ENCODE peak calls at places on chromosomes 5 and 9, in four cellular contexts. M, Q, V and X are unnamed samples.

GRCh38 chr5:96602776-96603175 is 59.4 kb upstream of the CAST start:
- DNase-seq in M (no peak), Q (no peak), V (no peak), X (no peak)

GRCh38 chr5:93800988-93801811 is 59.8 kb upstream of the POU5F2 start:
- DNase-seq in M (peak; percentile 64), Q (peak; percentile 17), V (peak; percentile 34), X (peak; percentile 19)

GRCh38 chr5:132607133-132607532 is 50.4 kb downstream of the RAD50 start:
- DNase-seq in M (no peak), Q (no peak), V (no peak), X (no peak)

GRCh38 chr9:112726428-112726827 is 8.5 kb upstream of the INIP start:
- DNase-seq in M (no peak), Q (no peak), V (no peak), X (no peak)

GRCh38 chr5:115375922-115376321 is 79.5 kb upstream of the CCDC112 start:
- DNase-seq in M (peak; percentile 47), Q (no peak), V (peak; percentile 42), X (no peak)

GRCh38 chr5:159935946-159936345 is 19.7 kb downstream of the ADRA1B start:
- DNase-seq in M (no peak), Q (no peak), V (no peak), X (no peak)

GRCh38 chr5:66987949-66988838 is 208.4 kb downstream of the CD180 start:
- DNase-seq in M (peak; percentile 45), Q (peak; percentile 16), V (no peak), X (no peak)

GRCh38 chr5:79269733-79270166 is 33.8 kb downstream of the JMY start:
- DNase-seq in M (no peak), Q (no peak), V (no peak), X (peak; percentile 32)

GRCh38 chr5:55935371-55935770 is 59.4 kb downstream of the IL6ST start:
- DNase-seq in M (no peak), Q (no peak), V (no peak), X (no peak)

GRCh38 chr9:33867747-33868429 is 50.9 kb downstream of the UBE2R2 start:
- DNase-seq in M (no peak), Q (no peak), V (peak; percentile 63), X (no peak)

GRCh38 chr9:127567898-127568617 is 44.0 kb upstream of the STXBP1 start:
- DNase-seq in M (peak; percentile 65), Q (peak; percentile 28), V (no peak), X (peak; percentile 27)

GRCh38 chr9:93828331-93829097 is 126.6 kb downstream of the BARX1 start:
- DNase-seq in M (peak; percentile 4), Q (peak; percentile 17), V (no peak), X (no peak)

GRCh38 chr9:123555612-123556011 is 199.6 kb downstream of the CRB2 start:
- DNase-seq in M (no peak), Q (no peak), V (no peak), X (no peak)

GRCh38 chr5:178081571-178082244 is 31.6 kb upstream of the N4BP3 start:
- DNase-seq in M (no peak), Q (no peak), V (no peak), X (no peak)

GRCh38 chr9:126056312-126057021 is 270.2 kb upstream of the MVB12B start:
- DNase-seq in M (no peak), Q (no peak), V (no peak), X (no peak)

GRCh38 chr5:169196059-169196458 is 104.9 kb downstream of the SLIT3 start:
- DNase-seq in M (no peak), Q (no peak), V (no peak), X (no peak)

GRCh38 chr9:133699546-133699945 is 38.6 kb downstream of the SARDH start:
- DNase-seq in M (no peak), Q (no peak), V (no peak), X (no peak)

GRCh38 chr9:115132648-115133047 is 14.7 kb upstream of the TNC start:
- DNase-seq in M (no peak), Q (no peak), V (no peak), X (no peak)

GRCh38 chr5:90844931-90845330 is 286.3 kb downstream of the ADGRV1 start:
- DNase-seq in M (no peak), Q (no peak), V (no peak), X (no peak)

GRCh38 chr5:19655587-19655986 is 332.4 kb downstream of the CDH18 start:
- DNase-seq in M (no peak), Q (no peak), V (no peak), X (no peak)

GRCh38 chr9:130940693-130941576 is 1.9 kb upstream of the FIBCD1 start:
- DNase-seq in M (peak; percentile 91), Q (peak; percentile 86), V (no peak), X (peak; percentile 86)

GRCh38 chr9:16312116-16312515 is 558.4 kb downstream of the BNC2 start:
- DNase-seq in M (no peak), Q (no peak), V (no peak), X (no peak)

GRCh38 chr5:142922223-142922952 is 152.2 kb downstream of the ARHGAP26 start:
- DNase-seq in M (peak; percentile 65), Q (peak; percentile 49), V (peak; percentile 13), X (no peak)

GRCh38 chr9:31574006-31574750 is 810.3 kb upstream of the ACO1 start:
- DNase-seq in M (peak; percentile 16), Q (no peak), V (no peak), X (no peak)

GRCh38 chr5:76425940-76426339 is 22.9 kb downstream of the IQGAP2 start:
- DNase-seq in M (no peak), Q (no peak), V (no peak), X (no peak)

GRCh38 chr9:123776856-123777560 is 152.9 kb downstream of the DENND1A start:
- DNase-seq in M (no peak), Q (no peak), V (no peak), X (no peak)

GRCh38 chr9:93096131-93096802 is at the start of gene CARD19:
- DNase-seq in M (peak; percentile 73), Q (no peak), V (no peak), X (peak; percentile 62)

GRCh38 chr9:120901704-120902103 is 24.7 kb upstream of the PHF19 start:
- DNase-seq in M (no peak), Q (no peak), V (no peak), X (peak; percentile 65)

GRCh38 chr9:112849363-112849922 is 41.2 kb downstream of the SLC46A2 start:
- DNase-seq in M (no peak), Q (no peak), V (no peak), X (no peak)

GRCh38 chr5:73796164-73797141 is 170.5 kb downstream of the ARHGEF28 start:
- DNase-seq in M (peak; percentile 56), Q (peak; percentile 26), V (peak; percentile 96), X (peak; percentile 49)

GRCh38 chr9:93315118-93315517 is 131.2 kb downstream of the WNK2 start:
- DNase-seq in M (no peak), Q (no peak), V (no peak), X (no peak)

GRCh38 chr5:149414405-149415244 is 35.5 kb upstream of the IL17B start:
- DNase-seq in M (no peak), Q (no peak), V (no peak), X (no peak)

GRCh38 chr9:113620377-113621161 is 157.0 kb downstream of the RGS3 start:
- DNase-seq in M (peak; percentile 91), Q (no peak), V (peak; percentile 90), X (peak; percentile 83)

GRCh38 chr5:138574744-138575193 is 432 bp downstream of the HSPA9 start:
- DNase-seq in M (no peak), Q (no peak), V (no peak), X (no peak)

GRCh38 chr5:138579517-138579863 is 4.3 kb upstream of the HSPA9 start:
- DNase-seq in M (no peak), Q (no peak), V (no peak), X (no peak)

GRCh38 chr5:138573223-138573622 is 2.0 kb downstream of the HSPA9 start:
- DNase-seq in M (no peak), Q (no peak), V (no peak), X (no peak)

GRCh38 chr5:138573949-138574670 is 1.1 kb downstream of the HSPA9 start:
- DNase-seq in M (no peak), Q (no peak), V (no peak), X (no peak)

GRCh38 chr5:138575194-138576015 is at the start of gene HSPA9:
- DNase-seq in M (peak; percentile 99), Q (peak; percentile 99), V (peak; percentile 100), X (peak; percentile 99)
- TF ChIP-seq CTCF in M (no peak), Q (no peak), V (no peak), X (no peak)

GRCh38 chr5:146118325-146118724 is 12.9 kb upstream of the PLAC8L1 start:
- DNase-seq in M (no peak), Q (no peak), V (no peak), X (no peak)
- TF ChIP-seq CTCF in M (no peak), Q (no peak), V (no peak), X (no peak)

GRCh38 chr9:128611600-128612394 is 44.9 kb downstream of the DYNC2I2 start:
- DNase-seq in M (no peak), Q (no peak), V (no peak), X (no peak)
- TF ChIP-seq CTCF in M (no peak), Q (no peak), V (no peak), X (no peak)

GRCh38 chr9:131960311-131960710 is 119.4 kb downstream of the MED27 start:
- DNase-seq in M (no peak), Q (no peak), V (no peak), X (no peak)
- TF ChIP-seq CTCF in M (no peak), Q (no peak), V (no peak), X (no peak)

GRCh38 chr5:9156282-9156681 is 389.6 kb downstream of the SEMA5A start:
- DNase-seq in M (peak; percentile 52), Q (peak; percentile 22), V (peak; percentile 79), X (peak; percentile 17)
- TF ChIP-seq CTCF in M (peak; percentile 39), Q (peak; percentile 37), V (peak; percentile 58), X (no peak)

GRCh38 chr9:99822596-99823391 is 1.1 kb downstream of the NR4A3 start:
- DNase-seq in M (peak; percentile 59), Q (peak; percentile 41), V (peak; percentile 33), X (peak; percentile 72)

GRCh38 chr9:99825158-99826046 is 3.7 kb downstream of the NR4A3 start:
- DNase-seq in M (no peak), Q (no peak), V (no peak), X (no peak)

GRCh38 chr9:99826579-99826978 is 4.9 kb downstream of the NR4A3 start:
- DNase-seq in M (no peak), Q (no peak), V (no peak), X (no peak)

GRCh38 chr9:99823392-99824377 is 2.0 kb downstream of the NR4A3 start:
- DNase-seq in M (peak; percentile 48), Q (peak; percentile 65), V (peak; percentile 32), X (peak; percentile 90)

GRCh38 chr9:99824378-99825157 is 2.9 kb downstream of the NR4A3 start:
- DNase-seq in M (peak; percentile 58), Q (peak; percentile 80), V (no peak), X (peak; percentile 87)
- TF ChIP-seq CTCF in M (peak; percentile 51), Q (peak; percentile 49), V (peak; percentile 64), X (peak; percentile 81)

GRCh38 chr5:68335075-68335474 is 119.5 kb downstream of the PIK3R1 start:
- DNase-seq in M (no peak), Q (no peak), V (no peak), X (no peak)

GRCh38 chr5:68336200-68336599 is 120.6 kb downstream of the PIK3R1 start:
- DNase-seq in M (no peak), Q (no peak), V (no peak), X (no peak)

GRCh38 chr5:68334550-68334880 is 119.0 kb downstream of the PIK3R1 start:
- DNase-seq in M (no peak), Q (no peak), V (no peak), X (no peak)

GRCh38 chr5:68332546-68332945 is 117.0 kb downstream of the PIK3R1 start:
- DNase-seq in M (no peak), Q (no peak), V (peak; percentile 55), X (no peak)

GRCh38 chr5:68333649-68334549 is 118.3 kb downstream of the PIK3R1 start:
- DNase-seq in M (no peak), Q (no peak), V (peak; percentile 92), X (no peak)
- TF ChIP-seq CTCF in M (no peak), Q (no peak), V (peak; percentile 30), X (no peak)